ENCODE peak calls at places on chromosome 15, in five cellular contexts. One of them, this sample, is unnamed.

GRCh38 chr15:85356276-85356675 is 24.1 kb upstream of the AKAP13 start:
- DNase-seq in H1: no peak
- DNase-seq in neural progenitor cell: no peak
- DNase-seq in fibroblast of lung: no peak
- DNase-seq in astrocyte: no peak
- DNase-seq in this sample: no peak

GRCh38 chr15:71080705-71081104 is 34.6 kb upstream of the THSD4 start:
- DNase-seq in H1: no peak
- DNase-seq in neural progenitor cell: no peak
- DNase-seq in fibroblast of lung: peak; percentile 92
- DNase-seq in astrocyte: peak; percentile 97
- DNase-seq in this sample: no peak

GRCh38 chr15:82881747-82882146 is 70.8 kb downstream of the HOMER2 start:
- DNase-seq in H1: no peak
- DNase-seq in neural progenitor cell: no peak
- DNase-seq in fibroblast of lung: no peak
- DNase-seq in astrocyte: no peak
- DNase-seq in this sample: no peak

GRCh38 chr15:63948971-63949370 is 97.3 kb downstream of the DAPK2 start:
- DNase-seq in H1: peak; percentile 29
- DNase-seq in neural progenitor cell: no peak
- DNase-seq in fibroblast of lung: no peak
- DNase-seq in astrocyte: peak; percentile 39
- DNase-seq in this sample: no peak

GRCh38 chr15:60399246-60399915 is 1.6 kb upstream of the ANXA2 start:
- DNase-seq in H1: no peak
- DNase-seq in neural progenitor cell: no peak
- DNase-seq in fibroblast of lung: no peak
- DNase-seq in astrocyte: no peak
- DNase-seq in this sample: no peak

GRCh38 chr15:52103217-52104207 is 9.1 kb downstream of the BCL2L10 start:
- DNase-seq in H1: no peak
- DNase-seq in neural progenitor cell: no peak
- DNase-seq in fibroblast of lung: peak; percentile 95
- DNase-seq in astrocyte: peak; percentile 97
- DNase-seq in this sample: no peak

GRCh38 chr15:68434021-68434420 is 2.1 kb upstream of the ITGA11 start:
- DNase-seq in H1: peak; percentile 38
- DNase-seq in neural progenitor cell: no peak
- DNase-seq in fibroblast of lung: no peak
- DNase-seq in astrocyte: no peak
- DNase-seq in this sample: no peak

GRCh38 chr15:67168694-67169093 is 85.8 kb downstream of the AAGAB start:
- DNase-seq in H1: no peak
- DNase-seq in neural progenitor cell: no peak
- DNase-seq in fibroblast of lung: no peak
- DNase-seq in astrocyte: no peak
- DNase-seq in this sample: no peak

GRCh38 chr15:52558196-52558595 is 10.6 kb downstream of the ARPP19 start:
- DNase-seq in H1: no peak
- DNase-seq in neural progenitor cell: no peak
- DNase-seq in fibroblast of lung: peak; percentile 65
- DNase-seq in astrocyte: peak; percentile 80
- DNase-seq in this sample: no peak

GRCh38 chr15:93720607-93721006 is 510.8 kb upstream of the MCTP2 start:
- DNase-seq in H1: no peak
- DNase-seq in neural progenitor cell: no peak
- DNase-seq in fibroblast of lung: no peak
- DNase-seq in astrocyte: no peak
- DNase-seq in this sample: no peak

GRCh38 chr15:38058596-38059075 is 124.2 kb downstream of the TMCO5A start:
- DNase-seq in H1: no peak
- DNase-seq in neural progenitor cell: peak; percentile 42
- DNase-seq in fibroblast of lung: no peak
- DNase-seq in astrocyte: no peak
- DNase-seq in this sample: no peak
- H3K4me2 ChIP-seq in H1: peak overlapping the region; percentile 51
- H3K4me2 ChIP-seq in neural progenitor cell: no peak overlapping the region
- H3K4me2 ChIP-seq in fibroblast of lung: no peak overlapping the region
- H3K4me2 ChIP-seq in astrocyte: no peak overlapping the region
- H3K4me2 ChIP-seq in this sample: no peak overlapping the region

DNA sequence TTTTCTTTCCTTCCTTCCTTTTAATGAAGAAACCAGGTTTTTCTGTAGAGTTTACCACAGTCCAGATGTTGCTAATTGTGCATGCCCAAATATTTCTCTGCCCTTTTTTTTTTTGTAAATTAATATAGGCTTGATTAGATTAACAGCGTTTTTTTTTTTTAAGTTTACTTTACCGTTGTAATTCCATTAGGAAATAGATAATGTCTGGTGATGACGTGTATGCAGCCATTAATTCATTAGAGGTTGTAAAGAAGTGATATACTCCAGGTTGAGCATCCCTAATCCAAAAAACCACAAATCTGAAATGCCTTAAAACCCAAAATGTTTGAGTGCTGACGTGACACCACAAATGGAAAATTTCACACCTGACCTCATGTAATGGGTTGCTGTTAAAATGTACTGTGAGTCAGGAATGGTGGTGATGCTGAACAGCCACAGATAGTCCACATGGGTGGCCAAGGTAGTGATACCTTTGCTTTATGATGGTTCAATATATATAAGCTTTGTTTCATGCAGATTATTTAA is 43.2 kb downstream of the KNL1 start:
- DNase-seq in H1: no peak
- DNase-seq in neural progenitor cell: no peak
- DNase-seq in fibroblast of lung: no peak
- DNase-seq in astrocyte: peak; percentile 23
- DNase-seq in this sample: no peak
- H3K4me2 ChIP-seq in H1: no peak overlapping the region
- H3K4me2 ChIP-seq in neural progenitor cell: no peak overlapping the region
- H3K4me2 ChIP-seq in fibroblast of lung: no peak overlapping the region
- H3K4me2 ChIP-seq in astrocyte: no peak overlapping the region
- H3K4me2 ChIP-seq in this sample: no peak overlapping the region

DNA sequence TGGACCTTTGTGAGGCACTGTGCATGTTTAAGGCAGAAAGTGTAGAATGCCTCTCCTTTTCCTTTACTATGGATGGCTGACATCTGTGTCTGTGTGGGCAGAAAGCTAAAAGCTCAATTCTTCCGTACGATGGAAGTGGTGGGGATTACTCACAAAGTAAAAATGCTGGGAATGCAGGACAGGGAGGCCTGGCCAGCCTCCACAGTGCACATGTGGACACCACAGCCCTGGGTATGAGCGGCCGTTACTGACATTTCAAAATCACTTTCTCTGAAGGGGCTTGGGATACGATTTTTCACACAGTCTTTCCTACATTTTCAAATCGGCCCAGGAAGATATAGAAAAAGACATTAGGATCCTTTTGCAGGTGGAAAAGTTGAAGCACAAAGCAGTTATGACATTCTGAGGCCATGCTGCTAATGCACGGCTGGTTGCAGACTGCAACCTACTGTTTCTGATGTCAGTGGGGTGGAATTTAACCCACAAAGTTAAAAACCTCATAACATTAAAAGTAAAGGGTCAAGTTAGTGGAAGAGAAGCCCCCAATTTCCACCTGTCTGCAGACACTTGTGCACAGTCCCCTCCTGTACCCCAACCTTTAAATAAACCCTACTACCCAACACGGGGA is 27.9 kb downstream of the EHD4 start:
- DNase-seq in H1: no peak
- DNase-seq in neural progenitor cell: peak; percentile 35
- DNase-seq in fibroblast of lung: peak; percentile 89
- DNase-seq in astrocyte: peak; percentile 92
- DNase-seq in this sample: peak; percentile 44
- H3K4me2 ChIP-seq in H1: no peak overlapping the region
- H3K4me2 ChIP-seq in neural progenitor cell: no peak overlapping the region
- H3K4me2 ChIP-seq in fibroblast of lung: peak overlapping the region; percentile 94
- H3K4me2 ChIP-seq in astrocyte: peak overlapping the region; percentile 76
- H3K4me2 ChIP-seq in this sample: no peak overlapping the region

GRCh38 chr15:80597081-80597480 is 98.0 kb upstream of the ABHD17C start:
- DNase-seq in H1: no peak
- DNase-seq in neural progenitor cell: no peak
- DNase-seq in fibroblast of lung: no peak
- DNase-seq in astrocyte: no peak
- DNase-seq in this sample: no peak

GRCh38 chr15:80594091-80594889 is 100.8 kb upstream of the ABHD17C start:
- DNase-seq in H1: no peak
- DNase-seq in neural progenitor cell: no peak
- DNase-seq in fibroblast of lung: no peak
- DNase-seq in astrocyte: no peak
- DNase-seq in this sample: no peak

GRCh38 chr15:80599359-80599758 is 95.8 kb upstream of the ABHD17C start:
- DNase-seq in H1: no peak
- DNase-seq in neural progenitor cell: no peak
- DNase-seq in fibroblast of lung: peak; percentile 34
- DNase-seq in astrocyte: peak; percentile 78
- DNase-seq in this sample: no peak

GRCh38 chr15:80595391-80595790 is 99.7 kb upstream of the ABHD17C start:
- DNase-seq in H1: no peak
- DNase-seq in neural progenitor cell: no peak
- DNase-seq in fibroblast of lung: peak; percentile 12
- DNase-seq in astrocyte: no peak
- DNase-seq in this sample: no peak

DNA sequence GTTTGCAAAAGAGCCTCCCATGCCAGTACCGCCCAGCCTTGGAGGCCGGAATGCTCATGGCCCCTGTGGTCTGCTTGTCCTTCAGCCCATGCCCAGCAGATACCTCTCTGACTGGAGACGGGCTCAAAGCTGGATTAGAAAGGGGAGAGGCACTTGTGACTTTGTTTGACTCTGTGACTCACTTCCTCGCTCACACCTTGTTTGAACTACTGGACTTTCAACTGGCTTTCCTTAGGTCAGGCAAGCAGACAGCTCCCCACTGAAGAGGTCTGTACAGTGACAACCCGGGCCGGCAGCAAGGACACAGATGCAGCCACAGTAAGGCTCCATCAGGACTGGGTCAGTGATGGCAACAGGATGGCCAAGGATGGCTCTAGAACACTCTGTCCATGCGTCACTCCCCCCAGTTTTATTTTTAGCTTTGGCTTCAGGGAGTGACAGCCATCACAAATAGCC is 98.6 kb upstream of the ABHD17C start:
- DNase-seq in H1: no peak
- DNase-seq in neural progenitor cell: no peak
- DNase-seq in fibroblast of lung: no peak
- DNase-seq in astrocyte: no peak
- DNase-seq in this sample: no peak
- H3K4me2 ChIP-seq in H1: no peak overlapping the region
- H3K4me2 ChIP-seq in neural progenitor cell: no peak overlapping the region
- H3K4me2 ChIP-seq in fibroblast of lung: no peak overlapping the region
- H3K4me2 ChIP-seq in astrocyte: no peak overlapping the region
- H3K4me2 ChIP-seq in this sample: no peak overlapping the region

DNA sequence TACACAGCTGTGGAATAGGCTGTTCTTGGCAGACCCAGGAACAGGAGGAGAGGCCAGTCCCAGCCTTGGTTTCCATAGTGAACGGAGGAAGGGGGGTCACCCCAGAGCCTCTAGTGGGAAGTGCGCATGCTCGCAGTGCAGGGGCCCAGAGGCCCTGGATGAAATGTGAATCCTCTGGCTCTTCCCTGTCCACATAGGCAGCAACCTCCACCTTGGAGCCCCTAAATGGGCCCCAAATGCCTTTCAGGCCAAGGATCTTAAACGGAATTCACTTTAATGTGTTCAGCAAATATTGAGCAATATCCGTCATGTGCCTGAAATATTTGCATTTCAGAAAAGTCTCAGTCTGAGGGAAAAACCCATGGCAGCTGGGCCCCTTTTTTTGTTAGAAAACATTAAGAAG is 3.3 kb upstream of the NDN start:
- DNase-seq in H1: peak; percentile 45
- DNase-seq in neural progenitor cell: peak; percentile 83
- DNase-seq in fibroblast of lung: peak; percentile 93
- DNase-seq in astrocyte: peak; percentile 2
- DNase-seq in this sample: peak; percentile 62
- H3K4me2 ChIP-seq in H1: no peak overlapping the region
- H3K4me2 ChIP-seq in neural progenitor cell: peak overlapping the region; percentile 47
- H3K4me2 ChIP-seq in fibroblast of lung: no peak overlapping the region
- H3K4me2 ChIP-seq in astrocyte: no peak overlapping the region
- H3K4me2 ChIP-seq in this sample: no peak overlapping the region

This sample was measured in neuronal stem cell.